ENCODE peak calls at places on chromosomes 12 and 14, in eight cellular contexts. One of them, this sample, is unnamed.

GRCh38 chr14:105847400-105847799 is 321.0 kb downstream of the TMEM121 start:
- DNase-seq in vagina: no peak
- DNase-seq in ascending aorta: peak
- DNase-seq in MM.1S: no peak
- DNase-seq in choroid plexus epithelial cell: no peak
- DNase-seq in epithelial cell of esophagus: no peak
- DNase-seq in PC-3: no peak
- DNase-seq in B cell: no peak
- DNase-seq in this sample: no peak

GRCh38 chr12:82635263-82635662 is 51.4 kb upstream of the TMTC2 start:
- DNase-seq in vagina: no peak
- DNase-seq in ascending aorta: no peak
- DNase-seq in MM.1S: no peak
- DNase-seq in choroid plexus epithelial cell: no peak
- DNase-seq in epithelial cell of esophagus: no peak
- DNase-seq in PC-3: no peak
- DNase-seq in B cell: no peak
- DNase-seq in this sample: no peak

GRCh38 chr12:115758886-115759620 is 518.4 kb downstream of the MED13L start:
- DNase-seq in vagina: no peak
- DNase-seq in ascending aorta: no peak
- DNase-seq in MM.1S: peak
- DNase-seq in choroid plexus epithelial cell: no peak
- DNase-seq in epithelial cell of esophagus: no peak
- DNase-seq in PC-3: peak
- DNase-seq in B cell: no peak
- DNase-seq in this sample: no peak

GRCh38 chr14:100004392-100004791 is 60.8 kb upstream of the EVL start:
- DNase-seq in vagina: no peak
- DNase-seq in ascending aorta: no peak
- DNase-seq in MM.1S: no peak
- DNase-seq in choroid plexus epithelial cell: no peak
- DNase-seq in epithelial cell of esophagus: no peak
- DNase-seq in PC-3: no peak
- DNase-seq in B cell: no peak
- DNase-seq in this sample: no peak

GRCh38 chr12:113698505-113698858 is 226.8 kb upstream of the LHX5 start:
- DNase-seq in vagina: no peak
- DNase-seq in ascending aorta: no peak
- DNase-seq in MM.1S: no peak
- DNase-seq in choroid plexus epithelial cell: no peak
- DNase-seq in epithelial cell of esophagus: no peak
- DNase-seq in PC-3: no peak
- DNase-seq in B cell: no peak
- DNase-seq in this sample: no peak

GRCh38 chr14:36863271-36863670 is 201.6 kb downstream of the PAX9 start:
- DNase-seq in vagina: no peak
- DNase-seq in ascending aorta: no peak
- DNase-seq in MM.1S: no peak
- DNase-seq in choroid plexus epithelial cell: peak
- DNase-seq in epithelial cell of esophagus: no peak
- DNase-seq in PC-3: peak
- DNase-seq in B cell: no peak
- DNase-seq in this sample: no peak

GRCh38 chr14:94373708-94374107 is 14.7 kb downstream of the SERPINA1 start:
- DNase-seq in vagina: no peak
- DNase-seq in ascending aorta: peak
- DNase-seq in MM.1S: no peak
- DNase-seq in choroid plexus epithelial cell: peak
- DNase-seq in epithelial cell of esophagus: peak
- DNase-seq in PC-3: peak
- DNase-seq in B cell: no peak
- DNase-seq in this sample: no peak

GRCh38 chr12:76018111-76018510 is 13.5 kb downstream of the PHLDA1 start:
- DNase-seq in vagina: no peak
- DNase-seq in ascending aorta: no peak
- DNase-seq in MM.1S: no peak
- DNase-seq in choroid plexus epithelial cell: peak
- DNase-seq in epithelial cell of esophagus: no peak
- DNase-seq in PC-3: peak
- DNase-seq in B cell: no peak
- DNase-seq in this sample: no peak

GRCh38 chr14:68020999-68021663 is 201.6 kb downstream of the RAD51B start:
- DNase-seq in vagina: no peak
- DNase-seq in ascending aorta: no peak
- DNase-seq in MM.1S: no peak
- DNase-seq in choroid plexus epithelial cell: no peak
- DNase-seq in epithelial cell of esophagus: no peak
- DNase-seq in PC-3: no peak
- DNase-seq in B cell: no peak
- DNase-seq in this sample: no peak

GRCh38 chr14:104892517-104893434 is 27.7 kb downstream of the CEP170B start:
- DNase-seq in vagina: no peak
- DNase-seq in ascending aorta: peak
- DNase-seq in MM.1S: no peak
- DNase-seq in choroid plexus epithelial cell: peak
- DNase-seq in epithelial cell of esophagus: no peak
- DNase-seq in PC-3: no peak
- DNase-seq in B cell: no peak
- DNase-seq in this sample: no peak

GRCh38 chr12:80262372-80263170 is 163.2 kb downstream of the OTOGL start:
- DNase-seq in vagina: no peak
- DNase-seq in ascending aorta: no peak
- DNase-seq in MM.1S: no peak
- DNase-seq in choroid plexus epithelial cell: no peak
- DNase-seq in epithelial cell of esophagus: no peak
- DNase-seq in PC-3: peak
- DNase-seq in B cell: no peak
- DNase-seq in this sample: no peak

GRCh38 chr12:65705380-65705876 is 118.9 kb upstream of the HMGA2 start:
- DNase-seq in vagina: no peak
- DNase-seq in ascending aorta: no peak
- DNase-seq in MM.1S: no peak
- DNase-seq in choroid plexus epithelial cell: no peak
- DNase-seq in epithelial cell of esophagus: no peak
- DNase-seq in PC-3: no peak
- DNase-seq in B cell: no peak
- DNase-seq in this sample: no peak
- TF ChIP-seq CTCF in vagina: no peak
- TF ChIP-seq CTCF in ascending aorta: no peak
- TF ChIP-seq CTCF in MM.1S: no peak
- TF ChIP-seq CTCF in choroid plexus epithelial cell: no peak
- TF ChIP-seq CTCF in epithelial cell of esophagus: no peak
- TF ChIP-seq CTCF in PC-3: no peak
- TF ChIP-seq CTCF in B cell: no peak
- TF ChIP-seq CTCF in this sample: no peak

GRCh38 chr12:81465191-81465590 is 294.0 kb downstream of the PPFIA2 start:
- DNase-seq in vagina: no peak
- DNase-seq in ascending aorta: no peak
- DNase-seq in MM.1S: no peak
- DNase-seq in choroid plexus epithelial cell: no peak
- DNase-seq in epithelial cell of esophagus: no peak
- DNase-seq in PC-3: no peak
- DNase-seq in B cell: no peak
- DNase-seq in this sample: no peak

GRCh38 chr12:81465881-81466280 is 293.3 kb downstream of the PPFIA2 start:
- DNase-seq in vagina: no peak
- DNase-seq in ascending aorta: no peak
- DNase-seq in MM.1S: no peak
- DNase-seq in choroid plexus epithelial cell: no peak
- DNase-seq in epithelial cell of esophagus: no peak
- DNase-seq in PC-3: no peak
- DNase-seq in B cell: no peak
- DNase-seq in this sample: no peak

DNA sequence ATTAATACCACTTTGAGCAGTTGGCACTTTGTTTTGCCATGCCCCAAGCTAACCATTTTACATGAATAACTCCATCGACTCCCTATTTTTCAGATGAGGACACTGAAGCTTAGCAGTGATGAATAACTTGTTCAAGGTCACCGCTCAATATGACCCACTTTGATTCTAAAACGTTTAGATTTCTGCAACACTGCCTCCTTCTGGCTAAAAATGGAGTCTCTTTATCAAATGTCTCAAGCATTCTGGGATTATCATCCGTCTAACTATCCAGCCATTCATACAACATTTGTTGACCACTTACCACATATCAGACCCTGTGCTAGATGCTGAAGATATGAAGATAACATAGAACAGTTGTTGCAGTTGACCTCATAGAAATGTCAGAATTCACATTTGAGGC is 298.0 kb downstream of the PPFIA2 start:
- DNase-seq in vagina: no peak
- DNase-seq in ascending aorta: no peak
- DNase-seq in MM.1S: no peak
- DNase-seq in choroid plexus epithelial cell: no peak
- DNase-seq in epithelial cell of esophagus: no peak
- DNase-seq in PC-3: no peak
- DNase-seq in B cell: no peak
- DNase-seq in this sample: no peak
- TF ChIP-seq CTCF in vagina: no peak
- TF ChIP-seq CTCF in ascending aorta: no peak
- TF ChIP-seq CTCF in MM.1S: peak
- TF ChIP-seq CTCF in choroid plexus epithelial cell: peak
- TF ChIP-seq CTCF in epithelial cell of esophagus: no peak
- TF ChIP-seq CTCF in PC-3: peak
- TF ChIP-seq CTCF in B cell: no peak
- TF ChIP-seq CTCF in this sample: no peak

GRCh38 chr12:19572920-19573558 is 133.7 kb downstream of the AEBP2 start:
- DNase-seq in vagina: no peak
- DNase-seq in ascending aorta: no peak
- DNase-seq in MM.1S: peak
- DNase-seq in choroid plexus epithelial cell: peak
- DNase-seq in epithelial cell of esophagus: peak
- DNase-seq in PC-3: peak
- DNase-seq in B cell: no peak
- DNase-seq in this sample: no peak
- TF ChIP-seq CTCF in vagina: no peak
- TF ChIP-seq CTCF in ascending aorta: no peak
- TF ChIP-seq CTCF in MM.1S: peak
- TF ChIP-seq CTCF in choroid plexus epithelial cell: peak
- TF ChIP-seq CTCF in epithelial cell of esophagus: peak
- TF ChIP-seq CTCF in PC-3: peak
- TF ChIP-seq CTCF in B cell: no peak
- TF ChIP-seq CTCF in this sample: no peak

GRCh38 chr12:69545081-69545480 is 40.2 kb upstream of the CCT2 start:
- DNase-seq in vagina: no peak
- DNase-seq in ascending aorta: no peak
- DNase-seq in MM.1S: no peak
- DNase-seq in choroid plexus epithelial cell: no peak
- DNase-seq in epithelial cell of esophagus: no peak
- DNase-seq in PC-3: no peak
- DNase-seq in B cell: no peak
- DNase-seq in this sample: no peak

GRCh38 chr12:69544087-69544486 is 41.2 kb upstream of the CCT2 start:
- DNase-seq in vagina: no peak
- DNase-seq in ascending aorta: no peak
- DNase-seq in MM.1S: no peak
- DNase-seq in choroid plexus epithelial cell: no peak
- DNase-seq in epithelial cell of esophagus: no peak
- DNase-seq in PC-3: no peak
- DNase-seq in B cell: no peak
- DNase-seq in this sample: no peak

GRCh38 chr12:69540606-69541386 is 44.5 kb upstream of the CCT2 start:
- DNase-seq in vagina: no peak
- DNase-seq in ascending aorta: no peak
- DNase-seq in MM.1S: no peak
- DNase-seq in choroid plexus epithelial cell: peak
- DNase-seq in epithelial cell of esophagus: no peak
- DNase-seq in PC-3: peak
- DNase-seq in B cell: no peak
- DNase-seq in this sample: no peak
- TF ChIP-seq CTCF in vagina: no peak
- TF ChIP-seq CTCF in ascending aorta: no peak
- TF ChIP-seq CTCF in MM.1S: no peak
- TF ChIP-seq CTCF in choroid plexus epithelial cell: peak
- TF ChIP-seq CTCF in epithelial cell of esophagus: no peak
- TF ChIP-seq CTCF in PC-3: peak
- TF ChIP-seq CTCF in B cell: no peak
- TF ChIP-seq CTCF in this sample: no peak

DNA sequence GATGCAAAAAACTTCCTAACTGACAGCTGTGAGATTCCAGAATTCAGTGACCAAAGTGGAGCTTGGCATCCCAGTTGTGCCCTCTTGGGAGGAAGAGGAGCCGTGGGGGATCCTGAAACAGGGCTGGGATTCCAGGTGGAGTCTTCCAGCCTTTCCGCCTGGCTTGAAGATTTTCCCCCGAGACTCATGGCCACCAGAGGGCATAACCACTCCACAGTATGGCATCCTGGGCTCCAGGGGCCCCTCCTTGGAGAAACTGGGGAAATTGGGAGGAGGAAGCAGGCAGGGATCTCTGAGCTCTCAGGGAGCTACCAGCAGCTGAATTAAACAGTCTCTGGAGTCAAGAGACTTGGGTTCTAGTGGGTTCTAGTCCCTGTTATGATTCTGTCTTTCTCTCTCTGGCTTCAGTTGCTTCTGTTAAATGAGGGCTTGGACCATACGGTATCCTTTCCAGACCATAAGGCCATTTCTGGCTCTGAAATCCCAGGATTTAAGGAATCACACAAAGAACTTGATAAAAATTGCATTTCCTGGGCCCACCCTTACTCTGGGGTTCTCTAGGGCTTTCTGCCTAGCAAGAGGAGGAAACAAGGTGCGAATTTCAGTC is 2.6 kb upstream of the TAMALIN start:
- DNase-seq in vagina: no peak
- DNase-seq in ascending aorta: peak
- DNase-seq in MM.1S: no peak
- DNase-seq in choroid plexus epithelial cell: peak
- DNase-seq in epithelial cell of esophagus: peak
- DNase-seq in PC-3: peak
- DNase-seq in B cell: no peak
- DNase-seq in this sample: no peak
- TF ChIP-seq CTCF in vagina: peak
- TF ChIP-seq CTCF in ascending aorta: peak
- TF ChIP-seq CTCF in MM.1S: peak
- TF ChIP-seq CTCF in choroid plexus epithelial cell: peak
- TF ChIP-seq CTCF in epithelial cell of esophagus: peak
- TF ChIP-seq CTCF in PC-3: peak
- TF ChIP-seq CTCF in B cell: peak
- TF ChIP-seq CTCF in this sample: no peak